ENCODE peak calls at places on chromosome 20, in five cellular contexts. M is A549, Q is breast epithelium, Z is transverse colon, N is IMR-90. J is an unnamed sample.

GRCh38 chr20:63215101-63216040 is 560 bp downstream of the YTHDF1 start:
- DNase-seq in M (peak), Q (no peak), Z (peak), N (peak), J (peak)

GRCh38 chr20:4920655-4921054 is 80.7 kb downstream of the SLC23A2 start:
- DNase-seq in M (no peak), Q (no peak), Z (no peak), N (no peak), J (no peak)

GRCh38 chr20:36574278-36575065 is 1.1 kb downstream of the TGIF2 start:
- DNase-seq in M (peak), Q (peak), Z (peak), N (peak), J (peak)

GRCh38 chr20:8033447-8033846 is 13.9 kb upstream of the TMX4 start:
- DNase-seq in M (no peak), Q (no peak), Z (no peak), N (no peak), J (no peak)

GRCh38 chr20:13744403-13744802 is 40.3 kb downstream of the ESF1 start:
- DNase-seq in M (no peak), Q (no peak), Z (no peak), N (no peak), J (no peak)

GRCh38 chr20:4666001-4666470 is 55.7 kb upstream of the PRND start:
- DNase-seq in M (no peak), Q (no peak), Z (peak), N (peak), J (no peak)

GRCh38 chr20:38129893-38130609 is 35.0 kb downstream of the TGM2 start:
- DNase-seq in M (no peak), Q (no peak), Z (no peak), N (no peak), J (no peak)

GRCh38 chr20:50982372-50982771 is 23.8 kb downstream of the MOCS3 start:
- DNase-seq in M (peak), Q (peak), Z (peak), N (peak), J (peak)

GRCh38 chr20:25000268-25000801 is 7.8 kb upstream of the APMAP start:
- DNase-seq in M (peak), Q (peak), Z (peak), N (peak), J (peak)

GRCh38 chr20:11891081-11891826 is 26.4 kb upstream of the BTBD3 start:
- DNase-seq in M (peak), Q (no peak), Z (peak), N (peak), J (peak)

GRCh38 chr20:36819662-36820061 is 46.1 kb upstream of the DSN1 start:
- DNase-seq in M (no peak), Q (no peak), Z (no peak), N (no peak), J (no peak)

GRCh38 chr20:47540443-47541354 is 39.0 kb downstream of the NCOA3 start:
- DNase-seq in M (peak), Q (no peak), Z (no peak), N (peak), J (no peak)

GRCh38 chr20:51800769-51801219 is 1.5 kb downstream of the SALL4 start:
- DNase-seq in M (peak), Q (no peak), Z (no peak), N (no peak), J (no peak)

GRCh38 chr20:50259705-50260479 is 69.3 kb downstream of the CEBPB start:
- DNase-seq in M (no peak), Q (no peak), Z (peak), N (no peak), J (peak)

GRCh38 chr20:6746901-6747609 is 20.4 kb upstream of the BMP2 start:
- DNase-seq in M (no peak), Q (no peak), Z (no peak), N (peak), J (no peak)

GRCh38 chr20:22791432-22791831 is 207.1 kb upstream of the FOXA2 start:
- DNase-seq in M (no peak), Q (no peak), Z (no peak), N (no peak), J (no peak)

GRCh38 chr20:17327185-17327780 is 100.4 kb downstream of the PCSK2 start:
- DNase-seq in M (no peak), Q (no peak), Z (no peak), N (no peak), J (no peak)

GRCh38 chr20:32448306-32449056 is 90.3 kb downstream of the ASXL1 start:
- DNase-seq in M (no peak), Q (no peak), Z (peak), N (no peak), J (no peak)

GRCh38 chr20:14116037-14116436 is 120.7 kb downstream of the MACROD2 start:
- DNase-seq in M (no peak), Q (no peak), Z (no peak), N (no peak), J (no peak)

GRCh38 chr20:3825526-3825925 is 5.2 kb downstream of the AP5S1 start:
- DNase-seq in M (no peak), Q (no peak), Z (no peak), N (no peak), J (no peak)

GRCh38 chr20:34526466-34526865 is 10.2 kb downstream of the DYNLRB1 start:
- DNase-seq in M (no peak), Q (no peak), Z (no peak), N (peak), J (no peak)

GRCh38 chr20:34525709-34526416 is 9.6 kb downstream of the DYNLRB1 start:
- DNase-seq in M (peak), Q (peak), Z (peak), N (peak), J (peak)

GRCh38 chr20:34527016-34527415 is 10.8 kb downstream of the DYNLRB1 start:
- DNase-seq in M (no peak), Q (no peak), Z (no peak), N (no peak), J (peak)

GRCh38 chr20:34524426-34524825 is 8.2 kb downstream of the DYNLRB1 start:
- DNase-seq in M (no peak), Q (no peak), Z (no peak), N (no peak), J (no peak)

GRCh38 chr20:34525342-34525708 is 9.1 kb downstream of the DYNLRB1 start:
- DNase-seq in M (no peak), Q (no peak), Z (no peak), N (no peak), J (no peak)
- H3K27ac ChIP-seq in M (peak), Q (peak), Z (peak), N (peak), J (peak)

GRCh38 chr20:44891826-44892225 is 6.3 kb downstream of the YWHAB start:
- DNase-seq in M (no peak), Q (no peak), Z (no peak), N (no peak), J (no peak)
- TF ChIP-seq POLR2A in M (no peak), Q (no peak), Z (no peak), N (no peak), J (no peak)

GRCh38 chr20:957544-957943 is 41.4 kb upstream of the ANGPT4 start:
- DNase-seq in M (peak), Q (no peak), Z (no peak), N (peak), J (no peak)
- TF ChIP-seq CTCF in M (no peak), Q (no peak), Z (no peak), N (no peak), J (peak)

GRCh38 chr20:1310506-1311190 is 18.3 kb downstream of the SDCBP2 start:
- DNase-seq in M (no peak), Q (no peak), Z (no peak), N (no peak), J (peak)

GRCh38 chr20:1308702-1309095 is 20.2 kb downstream of the SDCBP2 start:
- DNase-seq in M (no peak), Q (no peak), Z (no peak), N (no peak), J (peak)

GRCh38 chr20:1309439-1309847 is 19.5 kb downstream of the SDCBP2 start:
- DNase-seq in M (no peak), Q (no peak), Z (no peak), N (no peak), J (no peak)

GRCh38 chr20:1308067-1308701 is 20.8 kb downstream of the SDCBP2 start:
- DNase-seq in M (no peak), Q (no peak), Z (no peak), N (no peak), J (no peak)

DNA sequence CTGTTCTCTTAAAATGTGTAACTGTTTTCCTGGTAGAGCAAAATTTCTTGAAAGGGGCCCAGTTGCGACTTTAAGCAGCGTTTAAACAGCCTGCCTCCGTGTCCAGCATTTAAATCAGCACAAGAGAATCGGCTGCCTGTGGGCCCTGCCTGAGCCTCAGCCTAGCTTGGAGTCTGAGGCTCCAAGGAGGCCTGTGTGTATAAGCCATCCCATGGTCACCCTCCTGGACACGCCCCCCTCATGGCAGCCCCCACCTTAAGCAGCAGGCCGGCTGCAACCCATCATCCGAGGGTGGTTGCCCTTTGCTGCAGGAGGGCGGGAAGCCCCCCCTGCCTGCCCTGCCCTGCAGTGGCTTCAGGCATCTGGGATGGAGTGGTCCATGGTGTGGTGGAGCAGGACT is 18.9 kb downstream of the SDCBP2 start:
- DNase-seq in M (no peak), Q (peak), Z (no peak), N (no peak), J (no peak)
- H3K27ac ChIP-seq in M (no peak), Q (no peak), Z (no peak), N (no peak), J (no peak)

DNA sequence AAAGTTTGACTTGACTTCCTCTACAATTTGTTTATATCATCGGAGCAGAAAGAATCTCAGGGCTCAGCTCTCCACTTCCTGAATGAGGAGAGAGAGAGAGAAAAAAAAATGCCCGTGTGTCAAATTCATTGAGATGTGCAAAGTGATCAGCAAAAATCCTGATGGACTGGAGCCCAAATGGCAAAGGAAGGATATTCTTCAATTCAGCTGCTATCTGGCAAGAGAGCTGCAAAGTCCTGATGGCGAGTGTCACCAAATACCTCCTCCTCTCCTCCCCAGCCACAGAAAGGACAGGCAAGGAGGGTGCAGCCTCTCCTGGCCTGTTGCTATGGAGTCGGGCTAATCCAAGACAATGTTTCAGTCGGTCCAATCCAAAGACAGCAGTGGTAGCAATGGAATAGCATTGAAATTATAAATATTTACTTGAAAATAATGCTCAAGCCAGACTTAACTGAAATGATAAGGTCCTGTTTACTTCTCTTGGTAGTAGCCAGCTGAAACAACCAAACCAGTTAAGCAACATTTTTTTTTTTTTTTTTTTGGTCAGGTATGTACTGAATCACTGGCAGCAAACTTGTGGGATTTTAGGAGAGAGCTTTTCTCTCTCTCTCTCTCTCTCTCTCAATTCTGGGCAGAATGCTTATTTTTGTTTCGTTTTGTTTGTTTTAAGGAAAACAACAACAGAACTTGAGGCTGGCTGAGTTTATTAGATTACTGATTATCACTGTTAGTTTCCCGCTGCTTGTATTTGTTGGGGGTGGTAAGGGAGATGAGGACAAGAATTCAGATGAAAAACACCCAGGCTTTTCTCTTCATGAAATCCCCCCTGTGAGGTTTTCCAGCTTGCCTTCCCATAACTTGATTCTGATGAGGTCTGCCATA is 204.2 kb downstream of the BCAS1 start:
- DNase-seq in M (peak), Q (peak), Z (peak), N (peak), J (no peak)
- TF ChIP-seq POLR2A in M (no peak), Q (peak), Z (no peak), N (no peak), J (no peak)

GRCh38 chr20:60013296-60014142 is 55.3 kb downstream of the CDH26 start:
- DNase-seq in M (no peak), Q (no peak), Z (no peak), N (no peak), J (no peak)
- TF ChIP-seq CTCF in M (no peak), Q (no peak), Z (no peak), N (no peak), J (no peak)

GRCh38 chr20:52826321-52826720 is 145.8 kb upstream of the TSHZ2 start:
- DNase-seq in M (no peak), Q (no peak), Z (no peak), N (no peak), J (no peak)

GRCh38 chr20:52828199-52828598 is 144.0 kb upstream of the TSHZ2 start:
- DNase-seq in M (no peak), Q (no peak), Z (no peak), N (no peak), J (no peak)

GRCh38 chr20:52823303-52823702 is 148.9 kb upstream of the TSHZ2 start:
- DNase-seq in M (no peak), Q (no peak), Z (no peak), N (no peak), J (no peak)

GRCh38 chr20:52826722-52827121 is 145.4 kb upstream of the TSHZ2 start:
- DNase-seq in M (no peak), Q (no peak), Z (no peak), N (no peak), J (no peak)

GRCh38 chr20:52824494-52825216 is 147.5 kb upstream of the TSHZ2 start:
- DNase-seq in M (no peak), Q (no peak), Z (no peak), N (no peak), J (no peak)
- H3K27ac ChIP-seq in M (no peak), Q (no peak), Z (no peak), N (no peak), J (no peak)

GRCh38 chr20:40945754-40946451 is 82.7 kb upstream of the TOP1 start:
- DNase-seq in M (peak), Q (no peak), Z (peak), N (peak), J (no peak)

GRCh38 chr20:40942775-40943174 is 85.8 kb upstream of the TOP1 start:
- DNase-seq in M (no peak), Q (no peak), Z (no peak), N (no peak), J (no peak)

GRCh38 chr20:40942015-40942414 is 86.6 kb upstream of the TOP1 start:
- DNase-seq in M (no peak), Q (no peak), Z (no peak), N (no peak), J (no peak)

GRCh38 chr20:40943591-40943990 is 85.0 kb upstream of the TOP1 start:
- DNase-seq in M (no peak), Q (no peak), Z (no peak), N (no peak), J (no peak)

GRCh38 chr20:40945189-40945588 is 83.4 kb upstream of the TOP1 start:
- DNase-seq in M (no peak), Q (no peak), Z (no peak), N (no peak), J (no peak)
- TF ChIP-seq POLR2A in M (no peak), Q (no peak), Z (no peak), N (no peak), J (no peak)